ENCODE peak calls at places on chromosomes 3 and 15, in nine cellular contexts. One of them, this sample, is unnamed.

GRCh38 chr15:86183765-86184491 is 104.3 kb downstream of the AGBL1 start:
- DNase-seq in CD8-positive, alpha-beta T cell: no peak
- DNase-seq in left lung: no peak
- DNase-seq in lower lobe of right lung: no peak
- DNase-seq in A549: no peak
- DNase-seq in body of pancreas: no peak
- DNase-seq in heart left ventricle: no peak
- DNase-seq in tibial nerve: no peak
- DNase-seq in transverse colon: no peak
- DNase-seq in this sample: no peak

GRCh38 chr3:126542340-126543241 is 16.1 kb downstream of the C3orf22 start:
- DNase-seq in A549: no peak
- DNase-seq in tibial nerve: peak; percentile 8
- DNase-seq in lower lobe of right lung: peak; percentile 38
- DNase-seq in CD8-positive, alpha-beta T cell: no peak
- DNase-seq in transverse colon: peak; percentile 6
- DNase-seq in left lung: peak; percentile 29
- DNase-seq in heart left ventricle: peak; percentile 5
- DNase-seq in body of pancreas: no peak
- DNase-seq in this sample: no peak

GRCh38 chr15:100383302-100384107 is 41.7 kb upstream of the ADAMTS17 start:
- DNase-seq in lower lobe of right lung: no peak
- DNase-seq in transverse colon: peak; percentile 19
- DNase-seq in heart left ventricle: no peak
- DNase-seq in CD8-positive, alpha-beta T cell: no peak
- DNase-seq in tibial nerve: no peak
- DNase-seq in body of pancreas: peak; percentile 76
- DNase-seq in left lung: no peak
- DNase-seq in A549: peak; percentile 64
- DNase-seq in this sample: no peak

GRCh38 chr3:172564499-172564898 is 41.3 kb upstream of the TNFSF10 start:
- DNase-seq in body of pancreas: no peak
- DNase-seq in left lung: no peak
- DNase-seq in tibial nerve: no peak
- DNase-seq in lower lobe of right lung: no peak
- DNase-seq in A549: no peak
- DNase-seq in heart left ventricle: no peak
- DNase-seq in transverse colon: no peak
- DNase-seq in CD8-positive, alpha-beta T cell: no peak
- DNase-seq in this sample: no peak

GRCh38 chr3:119786409-119786808 is 4.5 kb downstream of the NR1I2 start:
- DNase-seq in heart left ventricle: no peak
- DNase-seq in CD8-positive, alpha-beta T cell: no peak
- DNase-seq in lower lobe of right lung: no peak
- DNase-seq in body of pancreas: no peak
- DNase-seq in tibial nerve: no peak
- DNase-seq in left lung: no peak
- DNase-seq in transverse colon: no peak
- DNase-seq in A549: no peak
- DNase-seq in this sample: no peak

GRCh38 chr15:62327386-62327785 is 162.3 kb upstream of the C2CD4B start:
- DNase-seq in transverse colon: no peak
- DNase-seq in left lung: no peak
- DNase-seq in lower lobe of right lung: no peak
- DNase-seq in CD8-positive, alpha-beta T cell: no peak
- DNase-seq in tibial nerve: no peak
- DNase-seq in heart left ventricle: no peak
- DNase-seq in body of pancreas: no peak
- DNase-seq in A549: no peak
- DNase-seq in this sample: no peak

GRCh38 chr3:4416961-4417360 is 50.1 kb downstream of the SUMF1 start:
- DNase-seq in lower lobe of right lung: no peak
- DNase-seq in heart left ventricle: no peak
- DNase-seq in tibial nerve: no peak
- DNase-seq in left lung: no peak
- DNase-seq in CD8-positive, alpha-beta T cell: no peak
- DNase-seq in transverse colon: no peak
- DNase-seq in A549: peak; percentile 63
- DNase-seq in body of pancreas: no peak
- DNase-seq in this sample: peak; percentile 64

GRCh38 chr3:56923546-56924224 is 121.9 kb upstream of the ARHGEF3 start:
- DNase-seq in body of pancreas: peak; percentile 55
- DNase-seq in tibial nerve: no peak
- DNase-seq in lower lobe of right lung: no peak
- DNase-seq in transverse colon: peak; percentile 64
- DNase-seq in heart left ventricle: peak; percentile 71
- DNase-seq in left lung: no peak
- DNase-seq in CD8-positive, alpha-beta T cell: peak; percentile 45
- DNase-seq in A549: peak; percentile 52
- DNase-seq in this sample: no peak

GRCh38 chr15:31276596-31277298 is 49.9 kb upstream of the KLF13 start:
- DNase-seq in A549: no peak
- DNase-seq in heart left ventricle: peak; percentile 3
- DNase-seq in tibial nerve: no peak
- DNase-seq in lower lobe of right lung: no peak
- DNase-seq in body of pancreas: no peak
- DNase-seq in transverse colon: peak; percentile 6
- DNase-seq in CD8-positive, alpha-beta T cell: no peak
- DNase-seq in left lung: no peak
- DNase-seq in this sample: no peak

GRCh38 chr15:83914906-83915305 is 261.0 kb downstream of the ADAMTSL3 start:
- DNase-seq in CD8-positive, alpha-beta T cell: no peak
- DNase-seq in lower lobe of right lung: no peak
- DNase-seq in heart left ventricle: no peak
- DNase-seq in body of pancreas: no peak
- DNase-seq in tibial nerve: no peak
- DNase-seq in A549: no peak
- DNase-seq in transverse colon: no peak
- DNase-seq in left lung: no peak
- DNase-seq in this sample: no peak

GRCh38 chr15:85415779-85416178 is 35.4 kb downstream of the AKAP13 start:
- DNase-seq in transverse colon: no peak
- DNase-seq in tibial nerve: no peak
- DNase-seq in left lung: no peak
- DNase-seq in heart left ventricle: no peak
- DNase-seq in CD8-positive, alpha-beta T cell: no peak
- DNase-seq in lower lobe of right lung: no peak
- DNase-seq in A549: peak; percentile 40
- DNase-seq in body of pancreas: no peak
- DNase-seq in this sample: no peak

GRCh38 chr3:51968175-51968681 is 974 bp upstream of the PCBP4 start:
- DNase-seq in lower lobe of right lung: no peak
- DNase-seq in heart left ventricle: peak; percentile 44
- DNase-seq in left lung: no peak
- DNase-seq in tibial nerve: no peak
- DNase-seq in transverse colon: no peak
- DNase-seq in A549: no peak
- DNase-seq in CD8-positive, alpha-beta T cell: no peak
- DNase-seq in body of pancreas: no peak
- DNase-seq in this sample: no peak

GRCh38 chr3:73681198-73681597 is 56.5 kb upstream of the PDZRN3 start:
- DNase-seq in heart left ventricle: no peak
- DNase-seq in body of pancreas: no peak
- DNase-seq in tibial nerve: no peak
- DNase-seq in transverse colon: no peak
- DNase-seq in left lung: no peak
- DNase-seq in lower lobe of right lung: no peak
- DNase-seq in A549: no peak
- DNase-seq in CD8-positive, alpha-beta T cell: no peak
- DNase-seq in this sample: no peak
- H3K27ac ChIP-seq in heart left ventricle: no peak overlapping the region
- H3K27ac ChIP-seq in body of pancreas: no peak overlapping the region
- H3K27ac ChIP-seq in tibial nerve: no peak overlapping the region
- H3K27ac ChIP-seq in transverse colon: no peak overlapping the region
- H3K27ac ChIP-seq in left lung: no peak overlapping the region
- H3K27ac ChIP-seq in lower lobe of right lung: no peak overlapping the region
- H3K27ac ChIP-seq in A549: no peak overlapping the region
- H3K27ac ChIP-seq in CD8-positive, alpha-beta T cell: no peak overlapping the region
- H3K27ac ChIP-seq in this sample: peak overlapping the region; percentile 36

GRCh38 chr3:44416031-44417030 is 61.1 kb downstream of the ZNF445 start:
- DNase-seq in heart left ventricle: no peak
- DNase-seq in lower lobe of right lung: no peak
- DNase-seq in body of pancreas: no peak
- DNase-seq in tibial nerve: no peak
- DNase-seq in A549: no peak
- DNase-seq in transverse colon: no peak
- DNase-seq in CD8-positive, alpha-beta T cell: no peak
- DNase-seq in left lung: no peak
- DNase-seq in this sample: no peak

GRCh38 chr3:44419159-44419922 is 58.1 kb downstream of the ZNF445 start:
- DNase-seq in heart left ventricle: no peak
- DNase-seq in A549: no peak
- DNase-seq in body of pancreas: no peak
- DNase-seq in left lung: no peak
- DNase-seq in tibial nerve: no peak
- DNase-seq in transverse colon: no peak
- DNase-seq in lower lobe of right lung: no peak
- DNase-seq in CD8-positive, alpha-beta T cell: no peak
- DNase-seq in this sample: no peak

GRCh38 chr3:44420676-44421075 is 56.8 kb downstream of the ZNF445 start:
- DNase-seq in left lung: no peak
- DNase-seq in tibial nerve: no peak
- DNase-seq in heart left ventricle: no peak
- DNase-seq in CD8-positive, alpha-beta T cell: no peak
- DNase-seq in A549: no peak
- DNase-seq in lower lobe of right lung: no peak
- DNase-seq in body of pancreas: no peak
- DNase-seq in transverse colon: no peak
- DNase-seq in this sample: no peak

GRCh38 chr3:44419923-44420650 is 57.4 kb downstream of the ZNF445 start:
- DNase-seq in body of pancreas: no peak
- DNase-seq in A549: no peak
- DNase-seq in left lung: no peak
- DNase-seq in transverse colon: no peak
- DNase-seq in heart left ventricle: no peak
- DNase-seq in tibial nerve: no peak
- DNase-seq in CD8-positive, alpha-beta T cell: no peak
- DNase-seq in lower lobe of right lung: no peak
- DNase-seq in this sample: no peak

DNA sequence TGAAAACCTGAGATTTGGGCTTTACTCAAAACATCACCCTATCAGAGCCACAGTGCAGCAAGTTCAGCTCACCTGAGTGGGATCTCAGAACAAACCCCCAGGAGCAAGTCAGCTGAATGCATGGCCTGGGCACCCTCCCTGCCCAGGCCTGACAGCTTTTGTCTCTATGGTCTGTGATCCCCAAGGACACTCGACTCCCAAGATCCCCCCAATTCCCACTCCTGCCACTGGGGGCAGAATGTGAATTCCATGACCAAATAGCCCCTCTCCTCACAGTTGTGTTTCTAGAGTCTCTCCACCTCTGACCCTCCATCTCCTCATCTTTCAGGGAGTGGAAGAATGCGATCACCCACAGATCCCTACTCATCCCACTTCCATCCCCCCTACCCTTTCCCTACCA is 58.9 kb downstream of the ZNF445 start:
- DNase-seq in heart left ventricle: no peak
- DNase-seq in A549: no peak
- DNase-seq in body of pancreas: no peak
- DNase-seq in left lung: no peak
- DNase-seq in CD8-positive, alpha-beta T cell: no peak
- DNase-seq in transverse colon: no peak
- DNase-seq in tibial nerve: no peak
- DNase-seq in lower lobe of right lung: no peak
- DNase-seq in this sample: no peak
- TF ChIP-seq CTCF in heart left ventricle: no peak
- TF ChIP-seq CTCF in A549: no peak
- TF ChIP-seq CTCF in body of pancreas: no peak
- TF ChIP-seq CTCF in left lung: no peak
- TF ChIP-seq CTCF in CD8-positive, alpha-beta T cell: no peak
- TF ChIP-seq CTCF in transverse colon: no peak
- TF ChIP-seq CTCF in tibial nerve: no peak
- TF ChIP-seq CTCF in lower lobe of right lung: peak; percentile 16
- TF ChIP-seq CTCF in this sample: no peak

DNA sequence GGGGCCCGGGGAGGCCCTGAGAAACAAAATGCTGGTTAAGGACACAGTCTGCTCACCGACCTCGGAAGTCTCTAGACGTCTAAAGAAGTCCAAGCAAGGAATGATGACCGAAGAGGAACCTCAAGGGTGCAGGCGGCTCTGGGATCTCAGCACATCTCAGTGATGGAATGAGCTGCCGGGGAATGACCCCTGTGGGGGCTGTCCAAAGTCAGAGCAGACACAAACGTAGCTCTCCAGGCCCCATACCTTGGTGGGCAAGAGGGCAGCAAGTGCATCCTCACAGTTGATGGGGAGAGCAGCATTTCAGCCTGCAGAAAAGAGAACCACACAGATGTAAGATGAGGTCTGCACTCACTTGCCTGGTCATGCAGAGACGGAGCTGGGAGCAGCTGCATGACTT is 129.1 kb downstream of the IGF1R start:
- DNase-seq in tibial nerve: no peak
- DNase-seq in CD8-positive, alpha-beta T cell: no peak
- DNase-seq in body of pancreas: no peak
- DNase-seq in heart left ventricle: no peak
- DNase-seq in transverse colon: no peak
- DNase-seq in lower lobe of right lung: no peak
- DNase-seq in left lung: no peak
- DNase-seq in A549: no peak
- DNase-seq in this sample: no peak
- H3K4me1 ChIP-seq in tibial nerve: peaks cover 54% of the 10 kb centered on the region
- H3K4me1 ChIP-seq in CD8-positive, alpha-beta T cell: peaks cover 25% of the 10 kb centered on the region
- H3K4me1 ChIP-seq in body of pancreas: peaks cover 62% of the 10 kb centered on the region
- H3K4me1 ChIP-seq in heart left ventricle: peaks cover 14% of the 10 kb centered on the region
- H3K4me1 ChIP-seq in transverse colon: peaks cover 7% of the 10 kb centered on the region
- H3K4me1 ChIP-seq in lower lobe of right lung: peaks cover 33% of the 10 kb centered on the region
- H3K4me1 ChIP-seq in left lung: peaks cover 10% of the 10 kb centered on the region
- H3K4me1 ChIP-seq in A549: peaks cover 79% of the 10 kb centered on the region
- H3K4me1 ChIP-seq in this sample: peaks cover 67% of the 10 kb centered on the region

GRCh38 chr3:196060834-196061233 is 21.1 kb downstream of the TFRC start:
- DNase-seq in tibial nerve: no peak
- DNase-seq in lower lobe of right lung: no peak
- DNase-seq in left lung: no peak
- DNase-seq in transverse colon: no peak
- DNase-seq in A549: no peak
- DNase-seq in CD8-positive, alpha-beta T cell: no peak
- DNase-seq in heart left ventricle: no peak
- DNase-seq in body of pancreas: no peak
- DNase-seq in this sample: no peak
- H3K27ac ChIP-seq in tibial nerve: no peak overlapping the region
- H3K27ac ChIP-seq in lower lobe of right lung: no peak overlapping the region
- H3K27ac ChIP-seq in left lung: no peak overlapping the region
- H3K27ac ChIP-seq in transverse colon: no peak overlapping the region
- H3K27ac ChIP-seq in A549: no peak overlapping the region
- H3K27ac ChIP-seq in CD8-positive, alpha-beta T cell: no peak overlapping the region
- H3K27ac ChIP-seq in heart left ventricle: no peak overlapping the region
- H3K27ac ChIP-seq in body of pancreas: no peak overlapping the region
- H3K27ac ChIP-seq in this sample: no peak overlapping the region

This sample was measured in thoracic aorta.